ENCODE peak calls at places on chromosomes 11 and 22, in seven cellular contexts. One of them, this sample, is unnamed.

GRCh38 chr11:8917157-8917820 is 6.3 kb downstream of the AKIP1 start:
- DNase-seq in activated CD8-positive, alpha-beta T cell treated with anti-CD3 and anti-CD28 coated beads for 36 hours: no peak
- DNase-seq in endothelial cell: no peak
- DNase-seq in transverse colon: no peak
- DNase-seq in AG10803: peak; percentile 96
- DNase-seq in brain microvascular endothelial cell: peak; percentile 75
- DNase-seq in sigmoid colon: peak; percentile 76
- DNase-seq in this sample: no peak

GRCh38 chr11:117300301-117300700 is 9.2 kb downstream of the BACE1-AS start:
- DNase-seq in activated CD8-positive, alpha-beta T cell treated with anti-CD3 and anti-CD28 coated beads for 36 hours: no peak
- DNase-seq in endothelial cell: no peak
- DNase-seq in transverse colon: peak; percentile 23
- DNase-seq in AG10803: peak; percentile 24
- DNase-seq in brain microvascular endothelial cell: no peak
- DNase-seq in sigmoid colon: peak; percentile 69
- DNase-seq in this sample: peak; percentile 48

GRCh38 chr11:130181295-130182272 is 22.0 kb downstream of the ST14 start:
- DNase-seq in activated CD8-positive, alpha-beta T cell treated with anti-CD3 and anti-CD28 coated beads for 36 hours: no peak
- DNase-seq in endothelial cell: no peak
- DNase-seq in transverse colon: peak; percentile 84
- DNase-seq in AG10803: peak; percentile 87
- DNase-seq in brain microvascular endothelial cell: peak; percentile 67
- DNase-seq in sigmoid colon: no peak
- DNase-seq in this sample: no peak

GRCh38 chr11:653837-654236 is 16.8 kb downstream of the DRD4 start:
- DNase-seq in activated CD8-positive, alpha-beta T cell treated with anti-CD3 and anti-CD28 coated beads for 36 hours: no peak
- DNase-seq in endothelial cell: no peak
- DNase-seq in transverse colon: no peak
- DNase-seq in AG10803: no peak
- DNase-seq in brain microvascular endothelial cell: no peak
- DNase-seq in sigmoid colon: no peak
- DNase-seq in this sample: no peak

GRCh38 chr11:126167476-126167875 is 44.0 kb downstream of the RPUSD4 start:
- DNase-seq in activated CD8-positive, alpha-beta T cell treated with anti-CD3 and anti-CD28 coated beads for 36 hours: no peak
- DNase-seq in endothelial cell: no peak
- DNase-seq in transverse colon: no peak
- DNase-seq in AG10803: no peak
- DNase-seq in brain microvascular endothelial cell: no peak
- DNase-seq in sigmoid colon: no peak
- DNase-seq in this sample: no peak

GRCh38 chr11:37963440-37963839 is 1365.4 kb upstream of the RAG2 start:
- DNase-seq in activated CD8-positive, alpha-beta T cell treated with anti-CD3 and anti-CD28 coated beads for 36 hours: no peak
- DNase-seq in endothelial cell: no peak
- DNase-seq in transverse colon: no peak
- DNase-seq in AG10803: no peak
- DNase-seq in brain microvascular endothelial cell: no peak
- DNase-seq in sigmoid colon: no peak
- DNase-seq in this sample: no peak

GRCh38 chr11:1953489-1954284 is 6.6 kb downstream of the MRPL23 start:
- DNase-seq in activated CD8-positive, alpha-beta T cell treated with anti-CD3 and anti-CD28 coated beads for 36 hours: peak; percentile 30
- DNase-seq in endothelial cell: no peak
- DNase-seq in transverse colon: no peak
- DNase-seq in AG10803: no peak
- DNase-seq in brain microvascular endothelial cell: no peak
- DNase-seq in sigmoid colon: peak; percentile 38
- DNase-seq in this sample: no peak

GRCh38 chr11:134784046-134784445 is 372.0 kb upstream of the B3GAT1 start:
- DNase-seq in activated CD8-positive, alpha-beta T cell treated with anti-CD3 and anti-CD28 coated beads for 36 hours: no peak
- DNase-seq in endothelial cell: no peak
- DNase-seq in transverse colon: no peak
- DNase-seq in AG10803: no peak
- DNase-seq in brain microvascular endothelial cell: no peak
- DNase-seq in sigmoid colon: no peak
- DNase-seq in this sample: no peak

GRCh38 chr22:36563001-36563400 is 34.0 kb upstream of the EIF3D start:
- DNase-seq in activated CD8-positive, alpha-beta T cell treated with anti-CD3 and anti-CD28 coated beads for 36 hours: no peak
- DNase-seq in endothelial cell: no peak
- DNase-seq in transverse colon: no peak
- DNase-seq in AG10803: no peak
- DNase-seq in brain microvascular endothelial cell: no peak
- DNase-seq in sigmoid colon: no peak
- DNase-seq in this sample: no peak
- TF ChIP-seq CTCF in activated CD8-positive, alpha-beta T cell treated with anti-CD3 and anti-CD28 coated beads for 36 hours: no peak
- TF ChIP-seq CTCF in endothelial cell: no peak
- TF ChIP-seq CTCF in transverse colon: no peak
- TF ChIP-seq CTCF in AG10803: no peak
- TF ChIP-seq CTCF in brain microvascular endothelial cell: peak; percentile 36
- TF ChIP-seq CTCF in sigmoid colon: no peak
- TF ChIP-seq CTCF in this sample: no peak

DNA sequence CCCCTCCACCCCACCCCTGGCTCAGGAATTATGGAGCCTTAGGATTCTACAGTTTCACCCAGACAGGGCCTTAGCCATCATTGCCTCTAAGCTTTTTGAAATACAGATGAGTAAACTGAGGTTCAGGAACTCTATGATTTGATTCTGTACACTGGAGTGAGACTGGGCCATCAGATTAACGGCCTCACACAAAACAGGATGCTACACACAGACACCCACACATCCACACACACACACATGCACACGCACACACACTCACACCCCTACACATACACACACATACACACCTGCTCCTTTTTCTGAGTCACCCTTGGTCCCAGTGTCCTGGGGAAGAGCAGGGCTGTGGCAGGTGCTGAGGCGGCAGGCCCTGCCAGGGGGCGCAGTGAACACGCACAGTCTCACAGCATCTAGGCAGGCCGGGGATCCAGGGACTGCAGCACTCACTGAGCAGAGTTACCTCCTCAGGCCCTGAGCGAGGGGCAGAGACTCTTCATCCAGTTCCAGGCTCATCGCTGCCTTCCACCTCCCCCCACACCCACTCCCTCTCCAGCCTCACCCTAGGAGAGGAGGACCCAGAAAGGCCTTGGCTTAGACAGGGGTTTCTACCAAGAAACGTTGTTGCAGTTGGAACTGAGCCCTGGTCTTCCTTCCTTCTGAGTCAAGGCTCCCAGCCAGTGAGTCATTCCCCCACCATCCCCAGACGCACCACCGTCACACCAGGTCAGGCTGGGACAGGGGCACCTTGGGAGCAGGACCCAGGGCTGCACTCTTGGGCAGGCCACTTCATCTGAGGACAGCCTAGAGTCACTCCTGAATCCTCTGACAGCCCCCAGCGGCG is 89.8 kb upstream of the PARVA start:
- DNase-seq in activated CD8-positive, alpha-beta T cell treated with anti-CD3 and anti-CD28 coated beads for 36 hours: no peak
- DNase-seq in endothelial cell: peak; percentile 74
- DNase-seq in transverse colon: peak; percentile 48
- DNase-seq in AG10803: peak; percentile 97
- DNase-seq in brain microvascular endothelial cell: peak; percentile 98
- DNase-seq in sigmoid colon: peak; percentile 93
- DNase-seq in this sample: peak; percentile 84
- TF ChIP-seq CTCF in activated CD8-positive, alpha-beta T cell treated with anti-CD3 and anti-CD28 coated beads for 36 hours: no peak
- TF ChIP-seq CTCF in endothelial cell: peak; percentile 14
- TF ChIP-seq CTCF in transverse colon: peak; percentile 16
- TF ChIP-seq CTCF in AG10803: peak; percentile 53
- TF ChIP-seq CTCF in brain microvascular endothelial cell: peak; percentile 76
- TF ChIP-seq CTCF in sigmoid colon: peak; percentile 55
- TF ChIP-seq CTCF in this sample: peak; percentile 57

DNA sequence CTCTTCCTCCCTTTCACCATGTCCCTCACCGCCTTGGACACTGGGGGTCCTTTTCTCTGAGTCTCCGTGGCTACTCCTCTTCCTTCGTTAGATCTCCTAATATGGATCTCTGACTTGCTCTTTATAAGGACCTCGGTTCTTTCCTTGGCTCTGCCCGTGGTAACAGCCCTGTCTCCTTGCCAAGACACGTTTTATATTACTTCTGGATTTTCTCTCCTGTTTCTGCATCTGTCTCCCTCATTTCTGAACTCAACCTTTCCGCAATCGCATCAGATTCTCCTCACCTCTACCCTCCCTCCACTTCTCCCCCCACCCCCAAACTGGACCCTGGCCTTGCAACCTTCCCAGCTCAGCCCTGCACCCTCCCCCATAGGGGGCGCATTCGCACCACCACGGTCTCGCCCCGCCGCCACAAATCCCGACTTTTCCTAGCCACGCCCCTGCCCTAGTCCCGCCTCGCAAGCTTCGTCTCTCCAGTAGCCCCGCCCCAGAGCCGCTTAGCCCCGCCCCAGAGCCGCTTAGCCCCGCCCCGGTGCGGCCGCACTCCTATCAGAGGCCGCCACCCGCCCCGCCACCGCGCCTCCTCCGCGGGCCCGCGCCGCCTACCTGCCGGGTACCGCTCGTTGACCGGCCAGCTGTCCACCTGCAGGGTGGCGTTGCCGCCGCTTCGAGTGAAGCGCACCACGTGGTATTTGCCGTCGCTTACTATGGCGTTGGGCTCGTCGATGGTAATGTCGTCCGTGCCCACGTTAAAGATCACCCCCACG is 39.0 kb downstream of the SLC22A12 start:
- DNase-seq in activated CD8-positive, alpha-beta T cell treated with anti-CD3 and anti-CD28 coated beads for 36 hours: no peak
- DNase-seq in endothelial cell: peak; percentile 56
- DNase-seq in transverse colon: peak; percentile 54
- DNase-seq in AG10803: no peak
- DNase-seq in brain microvascular endothelial cell: no peak
- DNase-seq in sigmoid colon: peak; percentile 91
- DNase-seq in this sample: peak; percentile 63
- TF ChIP-seq CTCF in activated CD8-positive, alpha-beta T cell treated with anti-CD3 and anti-CD28 coated beads for 36 hours: no peak
- TF ChIP-seq CTCF in endothelial cell: peak; percentile 21
- TF ChIP-seq CTCF in transverse colon: no peak
- TF ChIP-seq CTCF in AG10803: no peak
- TF ChIP-seq CTCF in brain microvascular endothelial cell: no peak
- TF ChIP-seq CTCF in sigmoid colon: peak; percentile 40
- TF ChIP-seq CTCF in this sample: no peak

DNA sequence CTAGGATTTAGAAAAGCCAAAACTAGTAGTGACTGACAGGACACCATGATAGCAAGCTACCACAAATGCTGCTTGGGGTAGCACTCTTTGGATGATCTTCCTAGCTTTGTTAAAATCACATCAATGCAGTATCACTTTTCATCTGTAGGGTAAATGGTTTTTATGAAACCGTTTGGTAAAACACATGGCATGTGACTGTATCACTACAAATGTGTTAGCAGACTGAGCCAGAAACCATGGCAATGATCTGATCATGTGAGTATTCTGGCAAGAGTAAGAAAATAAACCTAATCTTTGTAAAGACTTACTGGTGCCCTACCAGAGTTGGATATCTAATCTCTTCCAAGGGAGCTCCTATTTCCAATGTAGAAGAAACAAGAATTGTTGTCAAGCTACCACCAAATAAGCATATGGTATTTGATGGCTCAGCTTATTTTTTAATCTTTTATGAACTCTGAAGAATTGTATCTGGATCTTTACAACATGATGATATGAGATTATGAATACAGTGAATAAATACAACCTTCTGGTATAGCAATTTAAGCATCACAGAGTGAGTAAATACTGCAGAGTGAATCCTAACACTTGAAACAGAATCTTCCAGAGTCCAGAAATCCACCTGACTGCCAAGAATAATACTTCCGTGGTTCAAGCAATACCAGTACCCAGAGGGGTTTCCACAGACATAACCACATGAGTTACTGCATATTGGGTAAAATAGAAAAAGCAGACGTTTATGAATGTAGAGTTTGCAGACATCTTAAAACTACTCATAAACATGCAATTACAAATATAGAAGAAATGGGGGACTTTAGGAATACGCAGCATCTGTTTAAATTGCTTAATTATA is 238.9 kb downstream of the TTC28 start:
- DNase-seq in activated CD8-positive, alpha-beta T cell treated with anti-CD3 and anti-CD28 coated beads for 36 hours: no peak
- DNase-seq in endothelial cell: no peak
- DNase-seq in transverse colon: no peak
- DNase-seq in AG10803: peak; percentile 74
- DNase-seq in brain microvascular endothelial cell: peak; percentile 24
- DNase-seq in sigmoid colon: no peak
- DNase-seq in this sample: no peak
- TF ChIP-seq CTCF in activated CD8-positive, alpha-beta T cell treated with anti-CD3 and anti-CD28 coated beads for 36 hours: no peak
- TF ChIP-seq CTCF in endothelial cell: no peak
- TF ChIP-seq CTCF in transverse colon: no peak
- TF ChIP-seq CTCF in AG10803: peak; percentile 30
- TF ChIP-seq CTCF in brain microvascular endothelial cell: no peak
- TF ChIP-seq CTCF in sigmoid colon: no peak
- TF ChIP-seq CTCF in this sample: peak; percentile 7

DNA sequence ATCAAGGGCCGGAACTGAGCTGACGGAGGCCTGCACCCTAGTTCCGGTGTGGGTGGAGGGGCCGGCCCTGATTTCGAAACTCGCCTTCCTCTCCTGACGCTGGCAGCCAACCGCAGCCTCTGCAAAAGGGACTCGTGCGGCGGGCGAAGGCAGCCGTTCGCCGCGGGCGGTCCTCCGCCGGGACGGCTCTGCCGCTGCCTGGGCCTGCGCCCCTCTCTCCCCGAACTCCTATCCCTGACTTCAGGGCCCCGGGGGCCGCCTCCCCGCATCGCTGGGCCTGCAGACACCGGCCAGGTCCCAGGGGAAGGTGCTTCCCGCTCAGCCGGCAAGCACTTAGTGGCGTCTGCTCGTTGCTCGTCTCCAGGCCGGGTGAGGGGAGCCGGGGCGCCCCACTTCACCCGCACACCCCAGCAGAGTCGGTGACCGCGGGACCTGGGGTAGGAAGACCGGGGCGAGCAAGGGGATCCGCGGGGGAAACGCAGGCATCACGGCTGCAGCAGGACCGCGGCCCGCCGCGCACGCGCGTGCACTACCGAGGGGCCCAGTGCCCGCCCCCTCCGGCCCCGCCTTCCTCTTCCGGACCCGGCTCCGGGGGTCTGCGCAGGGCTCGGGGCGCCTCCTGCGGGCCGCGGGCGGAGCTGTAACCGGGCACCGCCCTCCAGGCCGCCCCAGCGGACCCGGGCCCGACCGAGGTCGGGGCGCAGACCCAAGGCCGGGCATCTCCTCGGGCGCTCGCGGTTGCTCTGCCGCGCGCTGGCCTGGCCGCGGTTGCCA is 464 bp upstream of the ANKRD13D start:
- DNase-seq in activated CD8-positive, alpha-beta T cell treated with anti-CD3 and anti-CD28 coated beads for 36 hours: peak; percentile 95
- DNase-seq in endothelial cell: peak; percentile 94
- DNase-seq in transverse colon: peak; percentile 92
- DNase-seq in AG10803: peak; percentile 90
- DNase-seq in brain microvascular endothelial cell: peak; percentile 87
- DNase-seq in sigmoid colon: peak; percentile 96
- DNase-seq in this sample: peak; percentile 94
- TF ChIP-seq CTCF in activated CD8-positive, alpha-beta T cell treated with anti-CD3 and anti-CD28 coated beads for 36 hours: peak; percentile 41
- TF ChIP-seq CTCF in endothelial cell: peak; percentile 41
- TF ChIP-seq CTCF in transverse colon: no peak
- TF ChIP-seq CTCF in AG10803: no peak
- TF ChIP-seq CTCF in brain microvascular endothelial cell: peak; percentile 9
- TF ChIP-seq CTCF in sigmoid colon: peak; percentile 33
- TF ChIP-seq CTCF in this sample: peak; percentile 55